ENCODE peak calls at places on chromosome 5, in five cellular contexts. V is neural progenitor cell, B is kidney, C is keratinocyte, M is NCI-H1417 treated with DMSO at 0.1 percent for 48 hours. H is an unnamed sample.

GRCh38 chr5:54309751-54310432 is 481 bp downstream of the ARL15 start:
- DNase-seq in V (peak), B (peak), C (no peak), M (no peak), H (peak)

GRCh38 chr5:178279026-178279722 is 46.6 kb upstream of the PHYKPL start:
- DNase-seq in V (no peak), B (peak), C (no peak), M (no peak), H (no peak)

GRCh38 chr5:170269579-170269978 is 28.0 kb downstream of the LCP2 start:
- DNase-seq in V (no peak), B (no peak), C (no peak), M (no peak), H (no peak)

GRCh38 chr5:59840200-59840601 is 53.3 kb downstream of the PDE4D start:
- DNase-seq in V (no peak), B (no peak), C (no peak), M (no peak), H (no peak)

GRCh38 chr5:23507278-23507685 is at the start of gene PRDM9:
- DNase-seq in V (no peak), B (peak), C (no peak), M (peak), H (no peak)

GRCh38 chr5:83149671-83150070 is 72.3 kb downstream of the XRCC4 start:
- DNase-seq in V (peak), B (no peak), C (no peak), M (no peak), H (no peak)

GRCh38 chr5:318341-318897 is 3.1 kb upstream of the AHRR start:
- DNase-seq in V (no peak), B (no peak), C (no peak), M (no peak), H (peak)

GRCh38 chr5:11918463-11919045 is 14.3 kb upstream of the CTNND2 start:
- DNase-seq in V (no peak), B (no peak), C (no peak), M (no peak), H (no peak)

GRCh38 chr5:50667079-50667652 is 729 bp downstream of the PARP8 start:
- DNase-seq in V (peak), B (peak), C (no peak), M (peak), H (peak)

GRCh38 chr5:143352691-143353090 is 50.8 kb downstream of the NR3C1 start:
- DNase-seq in V (no peak), B (no peak), C (no peak), M (no peak), H (no peak)

GRCh38 chr5:87599778-87600177 is 187.0 kb upstream of the CCNH start:
- DNase-seq in V (no peak), B (no peak), C (no peak), M (no peak), H (no peak)

GRCh38 chr5:99116526-99116925 is 187.7 kb upstream of the CHD1 start:
- DNase-seq in V (no peak), B (no peak), C (no peak), M (no peak), H (no peak)

GRCh38 chr5:65913519-65913918 is 12.9 kb upstream of the ERBIN start:
- DNase-seq in V (no peak), B (no peak), C (no peak), M (no peak), H (no peak)

GRCh38 chr5:78235289-78235688 is 59.2 kb downstream of the AP3B1 start:
- DNase-seq in V (no peak), B (no peak), C (no peak), M (no peak), H (no peak)

GRCh38 chr5:18095061-18095460 is 460.8 kb downstream of the TAF11L14 start:
- DNase-seq in V (no peak), B (no peak), C (no peak), M (no peak), H (no peak)

H was measured in D341Med.